ENCODE peak calls at places on chromosome X, in four cellular contexts. One of them, this sample, is unnamed.

GRCh38 chrX:10622197-10622596 is 1.8 kb upstream of the MID1 start:
- DNase-seq in Caki2: no peak
- DNase-seq in GM23248: no peak
- DNase-seq in astrocyte of the spinal cord: no peak
- DNase-seq in this sample: peak

GRCh38 chrX:10518073-10518472 is 102.3 kb downstream of the MID1 start:
- DNase-seq in Caki2: no peak
- DNase-seq in GM23248: no peak
- DNase-seq in astrocyte of the spinal cord: no peak
- DNase-seq in this sample: no peak

GRCh38 chrX:54116391-54116790 is 66.7 kb downstream of the FAM120C start:
- DNase-seq in Caki2: no peak
- DNase-seq in GM23248: no peak
- DNase-seq in astrocyte of the spinal cord: no peak
- DNase-seq in this sample: peak

GRCh38 chrX:106897259-106897658 is 5.9 kb downstream of the RIPPLY1 start:
- DNase-seq in Caki2: peak
- DNase-seq in GM23248: peak
- DNase-seq in astrocyte of the spinal cord: peak
- DNase-seq in this sample: peak

GRCh38 chrX:19849433-19850190 is 37.8 kb downstream of the SH3KBP1 start:
- DNase-seq in Caki2: no peak
- DNase-seq in GM23248: no peak
- DNase-seq in astrocyte of the spinal cord: no peak
- DNase-seq in this sample: no peak

GRCh38 chrX:17861496-17862011 is 456 bp upstream of the RAI2 start:
- DNase-seq in Caki2: no peak
- DNase-seq in GM23248: no peak
- DNase-seq in astrocyte of the spinal cord: no peak
- DNase-seq in this sample: peak

GRCh38 chrX:64885850-64886249 is 90.4 kb downstream of the ZC4H2 start:
- DNase-seq in Caki2: peak
- DNase-seq in GM23248: peak
- DNase-seq in astrocyte of the spinal cord: no peak
- DNase-seq in this sample: peak

GRCh38 chrX:154012336-154012991 is 7.2 kb downstream of the IRAK1 start:
- DNase-seq in Caki2: no peak
- DNase-seq in GM23248: no peak
- DNase-seq in astrocyte of the spinal cord: no peak
- DNase-seq in this sample: no peak

GRCh38 chrX:130887392-130887791 is 15.6 kb downstream of the ENOX2 start:
- DNase-seq in Caki2: no peak
- DNase-seq in GM23248: no peak
- DNase-seq in astrocyte of the spinal cord: no peak
- DNase-seq in this sample: peak

GRCh38 chrX:17441965-17442364 is 67.0 kb downstream of the NHS start:
- DNase-seq in Caki2: no peak
- DNase-seq in GM23248: peak
- DNase-seq in astrocyte of the spinal cord: peak
- DNase-seq in this sample: no peak

GRCh38 chrX:70970482-70970999 is 39.6 kb upstream of the SLC7A3 start:
- DNase-seq in Caki2: peak
- DNase-seq in GM23248: peak
- DNase-seq in astrocyte of the spinal cord: peak
- DNase-seq in this sample: peak

This sample was measured in NCI-H82.